ENCODE peak calls at places on chromosome 3, in four cellular contexts. R, I, Q and G are unnamed samples.

GRCh38 chr3:37198996-37199395 is 24.6 kb upstream of the LRRFIP2 start:
- DNase-seq in R (no peak), I (no peak), Q (no peak), G (no peak)

GRCh38 chr3:13111874-13112520 is 38.8 kb upstream of the IQSEC1 start:
- DNase-seq in R (no peak), I (no peak), Q (no peak), G (peak)

GRCh38 chr3:122758877-122759670 is 34.6 kb downstream of the HSPBAP1 start:
- DNase-seq in R (no peak), I (no peak), Q (no peak), G (no peak)

GRCh38 chr3:72769758-72770540 is 78.3 kb downstream of the SHQ1 start:
- DNase-seq in R (no peak), I (no peak), Q (no peak), G (no peak)

GRCh38 chr3:154151969-154152368 is 30.8 kb downstream of the ARHGEF26 start:
- DNase-seq in R (no peak), I (no peak), Q (no peak), G (no peak)

GRCh38 chr3:147699175-147699838 is 290.1 kb downstream of the ZIC1 start:
- DNase-seq in R (no peak), I (no peak), Q (no peak), G (no peak)

GRCh38 chr3:153783106-153783505 is 338.1 kb upstream of the ARHGEF26 start:
- DNase-seq in R (no peak), I (no peak), Q (no peak), G (no peak)

GRCh38 chr3:23495507-23495906 is 292.4 kb downstream of the UBE2E2 start:
- DNase-seq in R (no peak), I (no peak), Q (no peak), G (no peak)

GRCh38 chr3:17581421-17582080 is 160.9 kb downstream of the TBC1D5 start:
- DNase-seq in R (no peak), I (no peak), Q (no peak), G (no peak)

GRCh38 chr3:182725372-182726251 is 67.7 kb upstream of the ATP11B start:
- DNase-seq in R (no peak), I (no peak), Q (no peak), G (no peak)

GRCh38 chr3:72437666-72438065 is 410.6 kb downstream of the SHQ1 start:
- DNase-seq in R (no peak), I (no peak), Q (no peak), G (no peak)

GRCh38 chr3:46183330-46183729 is 24.8 kb downstream of the CCR1 start:
- DNase-seq in R (no peak), I (no peak), Q (no peak), G (no peak)

GRCh38 chr3:194481103-194481502 is 5.7 kb downstream of the ATP13A3 start:
- DNase-seq in R (no peak), I (no peak), Q (no peak), G (no peak)

GRCh38 chr3:150739200-150739863 is 23.6 kb downstream of the SIAH2 start:
- DNase-seq in R (no peak), I (no peak), Q (no peak), G (peak)

GRCh38 chr3:189927975-189928895 is 192.5 kb downstream of the P3H2 start:
- DNase-seq in R (no peak), I (no peak), Q (no peak), G (no peak)

GRCh38 chr3:127068871-127069270 is 86.0 kb downstream of the PLXNA1 start:
- DNase-seq in R (no peak), I (no peak), Q (no peak), G (no peak)

GRCh38 chr3:123695152-123695551 is 110.3 kb upstream of the HACD2 start:
- DNase-seq in R (no peak), I (no peak), Q (no peak), G (peak)

GRCh38 chr3:14988988-14989394 is 41.6 kb downstream of the NR2C2 start:
- DNase-seq in R (peak), I (peak), Q (no peak), G (peak)

GRCh38 chr3:10933470-10933957 is 59.0 kb upstream of the SLC6A1 start:
- DNase-seq in R (no peak), I (no peak), Q (no peak), G (no peak)

GRCh38 chr3:136266468-136266867 is 16.3 kb downstream of the PCCB start:
- DNase-seq in R (no peak), I (no peak), Q (no peak), G (peak)

GRCh38 chr3:159844383-159844730 is 144.3 kb upstream of the IL12A start:
- DNase-seq in R (no peak), I (no peak), Q (no peak), G (no peak)

GRCh38 chr3:150738688-150739087 is 24.3 kb downstream of the SIAH2 start:
- DNase-seq in R (peak), I (no peak), Q (no peak), G (no peak)

GRCh38 chr3:79490165-79491028 is 277.4 kb downstream of the ROBO1 start:
- DNase-seq in R (no peak), I (no peak), Q (no peak), G (no peak)

GRCh38 chr3:148366743-148367410 is 330.8 kb upstream of the AGTR1 start:
- DNase-seq in R (no peak), I (no peak), Q (no peak), G (no peak)

GRCh38 chr3:39295184-39295775 is 15.4 kb upstream of the CX3CR1 start:
- DNase-seq in R (no peak), I (peak), Q (no peak), G (no peak)

GRCh38 chr3:193984378-193984777 is 151.6 kb upstream of the HES1 start:
- DNase-seq in R (no peak), I (no peak), Q (no peak), G (no peak)

GRCh38 chr3:63689285-63689684 is 36.8 kb downstream of the SNTN start:
- DNase-seq in R (no peak), I (no peak), Q (no peak), G (no peak)

GRCh38 chr3:28699283-28699682 is 350.7 kb upstream of the AZI2 start:
- DNase-seq in R (no peak), I (no peak), Q (no peak), G (no peak)

GRCh38 chr3:36095238-36095637 is 285.1 kb upstream of the STAC start:
- DNase-seq in R (no peak), I (no peak), Q (no peak), G (no peak)

GRCh38 chr3:26449996-26450395 is 172.6 kb upstream of the LRRC3B start:
- DNase-seq in R (no peak), I (no peak), Q (no peak), G (no peak)

GRCh38 chr3:193857996-193858395 is 265.0 kb downstream of the OPA1 start:
- DNase-seq in R (peak), I (no peak), Q (no peak), G (no peak)

GRCh38 chr3:152269423-152270144 is 855 bp downstream of the MBNL1 start:
- DNase-seq in R (peak), I (no peak), Q (no peak), G (peak)

GRCh38 chr3:53169045-53169831 is 8.2 kb downstream of the PRKCD start:
- DNase-seq in R (no peak), I (no peak), Q (no peak), G (peak)

GRCh38 chr3:177419904-177420601 is 222.8 kb upstream of the TBL1XR1 start:
- DNase-seq in R (no peak), I (no peak), Q (no peak), G (no peak)
- TF ChIP-seq HDAC6 in R (no peak), I (no peak), Q (no peak), G (no peak)

GRCh38 chr3:177109688-177110087 is 87.6 kb downstream of the TBL1XR1 start:
- DNase-seq in R (peak), I (no peak), Q (no peak), G (no peak)
- TF ChIP-seq ZNF274 in R (no peak), I (no peak), Q (no peak), G (no peak)

GRCh38 chr3:100225193-100225592 is 35.6 kb upstream of the TBC1D23 start:
- DNase-seq in R (no peak), I (no peak), Q (no peak), G (no peak)

GRCh38 chr3:100231668-100232067 is 29.1 kb upstream of the TBC1D23 start:
- DNase-seq in R (no peak), I (no peak), Q (no peak), G (no peak)

GRCh38 chr3:100225883-100226282 is 34.9 kb upstream of the TBC1D23 start:
- DNase-seq in R (no peak), I (no peak), Q (no peak), G (peak)

GRCh38 chr3:100230715-100231114 is 30.1 kb upstream of the TBC1D23 start:
- DNase-seq in R (peak), I (no peak), Q (no peak), G (no peak)

DNA sequence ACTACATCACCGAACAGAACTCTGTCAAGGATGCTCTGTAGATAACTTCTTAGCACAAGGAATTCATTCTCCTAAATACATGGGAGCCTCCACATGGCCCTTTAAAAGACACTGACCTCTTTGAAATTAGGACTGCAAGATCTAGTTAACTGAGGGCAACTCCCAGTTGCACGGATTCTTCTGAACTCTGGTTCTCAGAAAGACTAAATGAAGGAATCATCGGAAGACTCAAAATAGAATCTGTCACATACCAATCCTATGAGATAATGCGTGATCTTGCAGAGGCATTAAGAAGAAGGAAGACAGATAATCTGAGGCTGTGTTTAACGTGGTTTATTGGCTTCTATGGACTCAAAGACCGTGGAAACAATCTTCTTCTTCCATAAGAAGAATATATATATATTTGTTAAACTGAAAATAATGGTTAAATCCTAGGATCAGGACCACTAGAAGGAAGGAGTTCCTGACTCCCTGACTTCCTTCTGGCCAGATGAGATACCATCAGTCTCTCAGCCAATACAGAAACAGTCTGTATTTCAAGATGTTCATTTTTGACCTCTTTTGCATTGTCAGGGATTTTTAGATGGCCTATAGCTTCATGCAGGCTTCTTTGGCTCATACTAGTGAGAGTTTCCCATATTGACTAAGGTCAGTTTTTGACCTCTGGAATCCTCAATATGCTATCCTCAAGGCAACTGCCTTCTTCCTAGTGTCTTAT is 33.9 kb upstream of the TBC1D23 start:
- DNase-seq in R (peak), I (no peak), Q (no peak), G (no peak)
- TF ChIP-seq HDAC6 in R (no peak), I (no peak), Q (no peak), G (no peak)

DNA sequence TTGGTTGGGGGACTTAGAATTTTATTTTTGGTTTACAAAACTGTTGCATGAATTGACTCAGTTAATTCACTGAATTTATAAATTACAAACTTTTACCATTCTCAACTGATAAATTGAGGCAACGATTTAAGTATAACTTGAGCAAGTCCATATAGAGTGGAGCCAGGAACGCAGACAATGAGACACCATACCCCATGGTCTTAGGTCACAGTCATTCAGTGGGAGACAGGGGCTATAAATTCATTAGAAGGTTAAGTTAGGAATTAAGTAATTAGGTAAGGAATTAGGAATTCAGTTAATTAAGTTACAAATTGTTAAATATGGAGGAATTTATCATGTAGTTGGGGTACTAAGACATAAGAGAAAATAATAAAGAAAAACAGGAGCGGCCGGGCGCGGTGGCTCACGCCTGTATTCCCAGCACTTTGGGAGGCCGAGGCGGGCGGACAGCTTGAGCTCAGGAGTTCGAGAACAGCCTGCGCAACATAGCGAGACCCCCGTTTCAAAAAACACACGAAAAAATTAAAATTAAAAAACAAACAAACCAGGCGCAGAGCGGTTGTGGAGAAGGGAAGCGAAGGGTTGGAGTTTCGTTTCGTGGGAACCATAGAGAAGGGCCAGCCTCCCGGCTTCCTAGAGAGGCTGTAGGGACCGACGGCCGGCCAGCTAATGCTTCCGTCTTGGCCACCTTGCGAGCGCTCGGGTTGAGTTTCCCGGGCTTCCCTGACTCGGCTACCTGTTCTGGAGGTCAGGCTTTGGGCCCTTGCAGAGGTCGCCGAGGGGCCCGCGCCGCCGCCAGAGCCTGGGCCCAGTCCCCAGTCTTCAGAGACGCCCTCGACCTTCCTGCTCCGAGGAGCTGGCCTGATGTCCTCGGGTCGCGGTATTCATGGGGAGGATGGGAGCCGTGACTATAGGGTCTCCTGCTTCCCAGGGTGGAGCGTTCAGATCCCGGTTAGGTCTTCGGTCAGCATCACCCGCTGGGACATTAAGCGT is at the start of gene ZNF619:
- DNase-seq in R (peak), I (no peak), Q (peak), G (peak)
- TF ChIP-seq ZNF274 in R (no peak), I (no peak), Q (no peak), G (no peak)

DNA sequence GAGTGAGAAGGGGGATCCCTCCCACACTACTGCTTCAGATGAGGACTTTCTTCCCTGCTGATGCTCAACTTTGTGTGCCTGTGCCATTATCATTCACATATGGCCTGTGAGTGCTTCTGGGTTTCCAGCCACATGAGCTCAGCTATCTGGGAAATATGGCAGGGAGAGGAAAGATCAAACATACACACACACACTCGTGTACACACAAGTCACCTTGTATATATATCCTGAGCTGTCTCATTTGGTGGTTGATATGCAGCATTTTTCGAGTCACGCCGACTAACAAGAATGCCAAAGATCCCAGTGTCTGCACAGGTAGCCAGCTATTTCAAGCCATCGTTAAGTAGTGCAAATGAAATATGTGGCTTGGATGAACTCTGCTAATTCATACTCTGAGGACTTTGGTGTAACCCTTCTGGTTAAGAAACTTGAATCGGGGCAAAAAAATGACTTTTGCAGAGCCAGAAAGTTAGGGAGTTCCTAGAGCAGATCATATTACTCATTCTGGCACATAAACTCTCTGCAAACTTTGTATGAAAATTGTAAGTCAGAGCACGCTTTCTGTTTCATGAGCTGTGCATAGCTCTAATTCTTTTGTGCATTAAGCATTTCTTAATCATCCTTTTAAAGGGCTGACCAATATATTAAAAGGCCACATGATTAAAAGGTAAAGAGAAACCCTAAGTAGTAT is 24.9 kb upstream of the WNT5A start:
- DNase-seq in R (no peak), I (no peak), Q (no peak), G (no peak)
- TF ChIP-seq HDAC6 in R (no peak), I (no peak), Q (no peak), G (no peak)

GRCh38 chr3:43155016-43155415 is 49.1 kb upstream of the POMGNT2 start:
- DNase-seq in R (no peak), I (no peak), Q (no peak), G (no peak)
- TF ChIP-seq ZNF274 in R (no peak), I (no peak), Q (no peak), G (no peak)

DNA sequence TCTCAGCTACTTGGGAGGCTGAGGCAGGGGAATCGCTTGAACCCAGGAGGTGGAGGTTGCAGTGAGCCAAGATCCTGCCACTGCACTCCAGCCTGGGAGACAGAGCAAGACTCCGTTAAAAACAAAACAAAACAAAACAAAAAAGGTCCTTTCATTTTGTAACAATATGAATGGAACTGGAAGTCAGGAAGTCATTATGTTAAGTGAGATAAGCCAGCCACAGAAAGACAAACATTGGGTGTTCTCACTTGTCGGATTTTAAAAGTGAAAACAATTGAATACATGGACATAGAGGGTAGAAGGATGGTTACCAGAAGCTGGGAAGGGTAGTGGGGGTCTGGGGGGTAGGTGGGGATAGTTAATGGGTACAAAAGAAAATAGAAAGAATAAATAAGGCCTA is 12.5 kb upstream of the B3GALNT1 start:
- DNase-seq in R (no peak), I (no peak), Q (no peak), G (no peak)
- TF ChIP-seq HDAC6 in R (no peak), I (no peak), Q (no peak), G (no peak)